ENCODE peak calls at places on chromosomes 13 and 19, in nine cellular contexts. B is caudate nucleus; T is BJ; Z is substantia nigra; X is kidney glomerular epithelial cell; M is stimulated activated CD8-positive, alpha-beta memory T cell treated with anti-CD3 and anti-CD28 coated beads, Interleukin-7, amount 100 ng/mL, for 1 hour; N is occipital lobe; P is activated naive CD8-positive, alpha-beta T cell treated with anti-CD3 and anti-CD28 coated beads for 36 hours; S is AG10803. E is an unnamed sample.

GRCh38 chr13:57640582-57640981 is 9.0 kb downstream of the PCDH17 start:
- DNase-seq in B (no peak), T (no peak), Z (no peak), X (no peak), M (no peak), N (no peak), P (no peak), S (no peak), E (no peak)

GRCh38 chr19:23055946-23056345 is 53.0 kb upstream of the ZNF728 start:
- DNase-seq in B (no peak), T (no peak), Z (no peak), X (no peak), M (no peak), N (no peak), P (no peak), S (no peak), E (no peak)

GRCh38 chr19:54574527-54575056 is 1.0 kb downstream of the LILRA2 start:
- DNase-seq in B (no peak), T (no peak), Z (no peak), X (no peak), M (no peak), N (no peak), P (no peak), S (no peak), E (no peak)

GRCh38 chr13:110636701-110637201 is 21.4 kb downstream of the NAXD start:
- DNase-seq in B (no peak), T (no peak), Z (no peak), X (no peak), M (no peak), N (no peak), P (no peak), S (no peak), E (no peak)

GRCh38 chr19:17765069-17765618 is 13.9 kb downstream of the FCHO1 start:
- DNase-seq in B (no peak), T (no peak), Z (peak), X (no peak), M (no peak), N (no peak), P (no peak), S (no peak), E (no peak)

GRCh38 chr13:110916671-110917142 is 1.8 kb upstream of the ANKRD10 start:
- DNase-seq in B (no peak), T (peak), Z (no peak), X (peak), M (no peak), N (no peak), P (no peak), S (peak), E (peak)

GRCh38 chr19:16381756-16382401 is 57.3 kb downstream of the KLF2 start:
- DNase-seq in B (no peak), T (no peak), Z (peak), X (no peak), M (no peak), N (peak), P (no peak), S (peak), E (peak)

GRCh38 chr19:17075860-17076538 is 422 bp downstream of the MYO9B start:
- DNase-seq in B (no peak), T (no peak), Z (no peak), X (no peak), M (peak), N (no peak), P (peak), S (no peak), E (no peak)